ENCODE peak calls at places on chromosomes 4 and X, in eight cellular contexts. One of them, this sample, is unnamed.

GRCh38 chr4:7157666-7158065 is 34.7 kb upstream of the SORCS2 start:
- DNase-seq in gastrocnemius medialis: no peak
- DNase-seq in NB4: no peak
- DNase-seq in IMR-90: no peak
- DNase-seq in heart left ventricle: peak; percentile 51
- DNase-seq in neural progenitor cell: no peak
- DNase-seq in OCI-LY7: no peak
- DNase-seq in cardiac muscle cell: no peak
- DNase-seq in this sample: no peak

GRCh38 chr4:107561481-107561880 is 158.6 kb downstream of the PAPSS1 start:
- DNase-seq in gastrocnemius medialis: no peak
- DNase-seq in NB4: no peak
- DNase-seq in IMR-90: no peak
- DNase-seq in heart left ventricle: no peak
- DNase-seq in neural progenitor cell: no peak
- DNase-seq in OCI-LY7: no peak
- DNase-seq in cardiac muscle cell: peak; percentile 93
- DNase-seq in this sample: no peak

GRCh38 chr4:32025840-32026459 is 1305.8 kb downstream of the PCDH7 start:
- DNase-seq in gastrocnemius medialis: no peak
- DNase-seq in NB4: no peak
- DNase-seq in IMR-90: no peak
- DNase-seq in heart left ventricle: no peak
- DNase-seq in neural progenitor cell: no peak
- DNase-seq in OCI-LY7: no peak
- DNase-seq in cardiac muscle cell: peak; percentile 51
- DNase-seq in this sample: no peak

GRCh38 chr4:24473309-24473721 is 111.0 kb downstream of the DHX15 start:
- DNase-seq in gastrocnemius medialis: no peak
- DNase-seq in NB4: peak; percentile 51
- DNase-seq in IMR-90: peak; percentile 27
- DNase-seq in heart left ventricle: no peak
- DNase-seq in neural progenitor cell: peak; percentile 56
- DNase-seq in OCI-LY7: peak; percentile 13
- DNase-seq in cardiac muscle cell: peak; percentile 46
- DNase-seq in this sample: no peak

GRCh38 chr4:136007991-136008390 is 1524.3 kb downstream of the PCDH18 start:
- DNase-seq in gastrocnemius medialis: no peak
- DNase-seq in NB4: no peak
- DNase-seq in IMR-90: no peak
- DNase-seq in heart left ventricle: no peak
- DNase-seq in neural progenitor cell: no peak
- DNase-seq in OCI-LY7: no peak
- DNase-seq in cardiac muscle cell: no peak
- DNase-seq in this sample: no peak

GRCh38 chr4:6892190-6892908 is 17.3 kb upstream of the TBC1D14 start:
- DNase-seq in gastrocnemius medialis: peak; percentile 64
- DNase-seq in NB4: peak; percentile 97
- DNase-seq in IMR-90: peak; percentile 79
- DNase-seq in heart left ventricle: peak; percentile 71
- DNase-seq in neural progenitor cell: peak; percentile 72
- DNase-seq in OCI-LY7: no peak
- DNase-seq in cardiac muscle cell: peak; percentile 61
- DNase-seq in this sample: no peak

GRCh38 chr4:71713611-71714203 is 70.2 kb downstream of the GC start:
- DNase-seq in gastrocnemius medialis: no peak
- DNase-seq in NB4: peak; percentile 39
- DNase-seq in IMR-90: peak; percentile 77
- DNase-seq in heart left ventricle: no peak
- DNase-seq in neural progenitor cell: peak; percentile 23
- DNase-seq in OCI-LY7: peak; percentile 39
- DNase-seq in cardiac muscle cell: peak; percentile 83
- DNase-seq in this sample: no peak

GRCh38 chr4:90419124-90419711 is 292.0 kb downstream of the CCSER1 start:
- DNase-seq in gastrocnemius medialis: no peak
- DNase-seq in NB4: peak; percentile 42
- DNase-seq in IMR-90: peak; percentile 37
- DNase-seq in heart left ventricle: no peak
- DNase-seq in neural progenitor cell: peak; percentile 46
- DNase-seq in OCI-LY7: peak; percentile 28
- DNase-seq in cardiac muscle cell: peak; percentile 39
- DNase-seq in this sample: no peak

GRCh38 chr4:180810581-180810980 is 1432.6 kb upstream of the TENM3 start:
- DNase-seq in gastrocnemius medialis: no peak
- DNase-seq in NB4: no peak
- DNase-seq in IMR-90: no peak
- DNase-seq in heart left ventricle: no peak
- DNase-seq in neural progenitor cell: no peak
- DNase-seq in OCI-LY7: no peak
- DNase-seq in cardiac muscle cell: peak; percentile 69
- DNase-seq in this sample: no peak

GRCh38 chrX:120761810-120762209 is 113.9 kb downstream of the CT47B1 start:
- DNase-seq in gastrocnemius medialis: no peak
- DNase-seq in NB4: no peak
- DNase-seq in IMR-90: peak; percentile 5
- DNase-seq in heart left ventricle: no peak
- DNase-seq in neural progenitor cell: no peak
- DNase-seq in OCI-LY7: no peak
- DNase-seq in cardiac muscle cell: peak; percentile 71
- DNase-seq in this sample: no peak

GRCh38 chr4:141275834-141276233 is 55.1 kb downstream of the ZNF330 start:
- DNase-seq in gastrocnemius medialis: no peak
- DNase-seq in NB4: no peak
- DNase-seq in IMR-90: peak; percentile 94
- DNase-seq in heart left ventricle: no peak
- DNase-seq in neural progenitor cell: no peak
- DNase-seq in OCI-LY7: no peak
- DNase-seq in cardiac muscle cell: peak; percentile 87
- DNase-seq in this sample: no peak

GRCh38 chr4:123403205-123403604 is 6.6 kb downstream of the SPRY1 start:
- DNase-seq in gastrocnemius medialis: no peak
- DNase-seq in NB4: no peak
- DNase-seq in IMR-90: no peak
- DNase-seq in heart left ventricle: no peak
- DNase-seq in neural progenitor cell: no peak
- DNase-seq in OCI-LY7: no peak
- DNase-seq in cardiac muscle cell: no peak
- DNase-seq in this sample: no peak

GRCh38 chr4:55947912-55948725 is 626 bp upstream of the CEP135 start:
- DNase-seq in gastrocnemius medialis: no peak
- DNase-seq in NB4: peak; percentile 61
- DNase-seq in IMR-90: peak; percentile 98
- DNase-seq in heart left ventricle: no peak
- DNase-seq in neural progenitor cell: no peak
- DNase-seq in OCI-LY7: peak; percentile 76
- DNase-seq in cardiac muscle cell: peak; percentile 94
- DNase-seq in this sample: peak; percentile 43

GRCh38 chrX:150605603-150606002 is 37.2 kb downstream of the MTM1 start:
- DNase-seq in gastrocnemius medialis: no peak
- DNase-seq in NB4: no peak
- DNase-seq in IMR-90: no peak
- DNase-seq in heart left ventricle: no peak
- DNase-seq in neural progenitor cell: no peak
- DNase-seq in OCI-LY7: no peak
- DNase-seq in cardiac muscle cell: no peak
- DNase-seq in this sample: no peak

GRCh38 chr4:153426207-153426886 is 39.8 kb upstream of the TMEM131L start:
- DNase-seq in gastrocnemius medialis: no peak
- DNase-seq in NB4: no peak
- DNase-seq in IMR-90: peak; percentile 24
- DNase-seq in heart left ventricle: no peak
- DNase-seq in neural progenitor cell: no peak
- DNase-seq in OCI-LY7: peak; percentile 90
- DNase-seq in cardiac muscle cell: no peak
- DNase-seq in this sample: no peak

GRCh38 chr4:26404597-26405323 is 83.9 kb downstream of the RBPJ start:
- DNase-seq in gastrocnemius medialis: no peak
- DNase-seq in NB4: no peak
- DNase-seq in IMR-90: no peak
- DNase-seq in heart left ventricle: no peak
- DNase-seq in neural progenitor cell: no peak
- DNase-seq in OCI-LY7: no peak
- DNase-seq in cardiac muscle cell: no peak
- DNase-seq in this sample: no peak

GRCh38 chr4:81237791-81238190 is 22.8 kb upstream of the PRKG2 start:
- DNase-seq in gastrocnemius medialis: no peak
- DNase-seq in NB4: no peak
- DNase-seq in IMR-90: no peak
- DNase-seq in heart left ventricle: no peak
- DNase-seq in neural progenitor cell: no peak
- DNase-seq in OCI-LY7: no peak
- DNase-seq in cardiac muscle cell: no peak
- DNase-seq in this sample: no peak

GRCh38 chrX:107729558-107730297 is 45.9 kb downstream of the TSC22D3 start:
- DNase-seq in gastrocnemius medialis: peak; percentile 77
- DNase-seq in NB4: no peak
- DNase-seq in IMR-90: no peak
- DNase-seq in heart left ventricle: peak; percentile 72
- DNase-seq in neural progenitor cell: no peak
- DNase-seq in OCI-LY7: no peak
- DNase-seq in cardiac muscle cell: peak; percentile 54
- DNase-seq in this sample: no peak

GRCh38 chrX:154057790-154058189 is 38.1 kb upstream of the IRAK1 start:
- DNase-seq in gastrocnemius medialis: no peak
- DNase-seq in NB4: peak; percentile 45
- DNase-seq in IMR-90: no peak
- DNase-seq in heart left ventricle: no peak
- DNase-seq in neural progenitor cell: no peak
- DNase-seq in OCI-LY7: no peak
- DNase-seq in cardiac muscle cell: no peak
- DNase-seq in this sample: no peak

GRCh38 chr4:13872145-13872544 is 244.6 kb upstream of the BOD1L1 start:
- DNase-seq in gastrocnemius medialis: no peak
- DNase-seq in NB4: no peak
- DNase-seq in IMR-90: peak; percentile 59
- DNase-seq in heart left ventricle: no peak
- DNase-seq in neural progenitor cell: no peak
- DNase-seq in OCI-LY7: no peak
- DNase-seq in cardiac muscle cell: no peak
- DNase-seq in this sample: no peak

GRCh38 chrX:152869972-152870371 is 27.9 kb upstream of the ZNF185 start:
- DNase-seq in gastrocnemius medialis: no peak
- DNase-seq in NB4: no peak
- DNase-seq in IMR-90: no peak
- DNase-seq in heart left ventricle: no peak
- DNase-seq in neural progenitor cell: no peak
- DNase-seq in OCI-LY7: no peak
- DNase-seq in cardiac muscle cell: no peak
- DNase-seq in this sample: no peak
- TF ChIP-seq CTCF in gastrocnemius medialis: no peak
- TF ChIP-seq CTCF in NB4: no peak
- TF ChIP-seq CTCF in IMR-90: no peak
- TF ChIP-seq CTCF in heart left ventricle: no peak
- TF ChIP-seq CTCF in neural progenitor cell: peak; percentile 13
- TF ChIP-seq CTCF in OCI-LY7: no peak
- TF ChIP-seq CTCF in cardiac muscle cell: no peak
- TF ChIP-seq CTCF in this sample: no peak

GRCh38 chrX:40170830-40171512 is 73.2 kb upstream of the BCOR start:
- DNase-seq in gastrocnemius medialis: no peak
- DNase-seq in NB4: peak; percentile 85
- DNase-seq in IMR-90: no peak
- DNase-seq in heart left ventricle: no peak
- DNase-seq in neural progenitor cell: peak; percentile 64
- DNase-seq in OCI-LY7: peak; percentile 62
- DNase-seq in cardiac muscle cell: no peak
- DNase-seq in this sample: no peak

GRCh38 chrX:40169193-40170086 is 71.7 kb upstream of the BCOR start:
- DNase-seq in gastrocnemius medialis: no peak
- DNase-seq in NB4: peak; percentile 84
- DNase-seq in IMR-90: peak; percentile 75
- DNase-seq in heart left ventricle: peak; percentile 75
- DNase-seq in neural progenitor cell: peak; percentile 82
- DNase-seq in OCI-LY7: peak; percentile 92
- DNase-seq in cardiac muscle cell: peak; percentile 83
- DNase-seq in this sample: no peak

GRCh38 chrX:40172169-40172979 is 74.6 kb upstream of the BCOR start:
- DNase-seq in gastrocnemius medialis: no peak
- DNase-seq in NB4: peak; percentile 49
- DNase-seq in IMR-90: peak; percentile 44
- DNase-seq in heart left ventricle: peak; percentile 86
- DNase-seq in neural progenitor cell: peak; percentile 58
- DNase-seq in OCI-LY7: peak; percentile 56
- DNase-seq in cardiac muscle cell: peak; percentile 65
- DNase-seq in this sample: no peak

GRCh38 chrX:40172980-40173661 is 75.4 kb upstream of the BCOR start:
- DNase-seq in gastrocnemius medialis: no peak
- DNase-seq in NB4: no peak
- DNase-seq in IMR-90: no peak
- DNase-seq in heart left ventricle: no peak
- DNase-seq in neural progenitor cell: no peak
- DNase-seq in OCI-LY7: peak; percentile 10
- DNase-seq in cardiac muscle cell: no peak
- DNase-seq in this sample: no peak

DNA sequence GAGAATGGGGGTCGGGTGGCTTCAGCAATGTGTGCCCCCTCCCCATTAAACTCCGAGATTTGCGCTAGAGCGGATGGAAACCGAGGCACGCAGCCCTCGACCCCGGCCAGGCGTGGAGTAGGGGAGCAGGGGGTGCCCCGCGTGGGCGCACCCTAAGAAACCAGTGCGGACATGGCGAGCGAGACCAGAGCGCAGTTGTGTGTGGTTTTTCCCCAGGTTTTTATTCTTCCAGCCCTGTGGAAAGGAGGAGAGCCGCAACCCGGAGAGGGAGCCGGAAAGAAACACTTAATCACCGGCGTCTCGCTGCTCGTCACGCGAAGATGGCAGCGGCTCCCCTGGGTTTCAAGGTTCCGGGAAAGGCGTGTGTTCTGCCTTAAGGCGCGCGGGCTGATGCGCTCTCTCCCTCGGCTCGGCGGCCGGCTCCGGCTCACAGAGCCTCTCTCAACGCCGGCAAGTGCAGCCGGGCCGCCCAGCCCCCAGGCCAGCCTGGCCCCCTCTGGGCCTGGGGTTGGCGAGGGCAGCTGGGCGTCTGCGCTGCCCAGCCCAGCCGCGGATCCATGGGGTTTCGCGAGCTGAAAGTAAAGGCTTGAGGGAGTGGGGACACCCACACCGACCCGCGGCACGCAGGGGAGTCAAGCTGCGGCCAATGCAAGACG is 73.9 kb upstream of the BCOR start:
- DNase-seq in gastrocnemius medialis: no peak
- DNase-seq in NB4: peak; percentile 71
- DNase-seq in IMR-90: no peak
- DNase-seq in heart left ventricle: peak; percentile 54
- DNase-seq in neural progenitor cell: peak; percentile 64
- DNase-seq in OCI-LY7: peak; percentile 66
- DNase-seq in cardiac muscle cell: peak; percentile 53
- DNase-seq in this sample: no peak
- H3K4me3 ChIP-seq in gastrocnemius medialis: peak overlapping the region; percentile 62
- H3K4me3 ChIP-seq in NB4: peak overlapping the region; percentile 50
- H3K4me3 ChIP-seq in IMR-90: peak overlapping the region; percentile 40
- H3K4me3 ChIP-seq in heart left ventricle: no peak overlapping the region
- H3K4me3 ChIP-seq in neural progenitor cell: peak overlapping the region; percentile 44
- H3K4me3 ChIP-seq in OCI-LY7: peak overlapping the region; percentile 74
- H3K4me3 ChIP-seq in cardiac muscle cell: peak overlapping the region; percentile 26
- H3K4me3 ChIP-seq in this sample: peak overlapping the region; percentile 62

GRCh38 chr4:173536808-173537429 is 6.9 kb upstream of the HAND2 start:
- DNase-seq in gastrocnemius medialis: no peak
- DNase-seq in NB4: no peak
- DNase-seq in IMR-90: no peak
- DNase-seq in heart left ventricle: no peak
- DNase-seq in neural progenitor cell: peak; percentile 87
- DNase-seq in OCI-LY7: no peak
- DNase-seq in cardiac muscle cell: no peak
- DNase-seq in this sample: no peak
- TF ChIP-seq CTCF in gastrocnemius medialis: no peak
- TF ChIP-seq CTCF in NB4: peak; percentile 10
- TF ChIP-seq CTCF in IMR-90: no peak
- TF ChIP-seq CTCF in heart left ventricle: no peak
- TF ChIP-seq CTCF in neural progenitor cell: peak; percentile 67
- TF ChIP-seq CTCF in OCI-LY7: peak; percentile 48
- TF ChIP-seq CTCF in cardiac muscle cell: no peak
- TF ChIP-seq CTCF in this sample: peak; percentile 27

GRCh38 chr4:165331316-165331715 is 3.8 kb downstream of the MSMO1 start:
- DNase-seq in gastrocnemius medialis: no peak
- DNase-seq in NB4: no peak
- DNase-seq in IMR-90: no peak
- DNase-seq in heart left ventricle: no peak
- DNase-seq in neural progenitor cell: no peak
- DNase-seq in OCI-LY7: peak; percentile 29
- DNase-seq in cardiac muscle cell: no peak
- DNase-seq in this sample: no peak
- H3K4me3 ChIP-seq in gastrocnemius medialis: no peak overlapping the region
- H3K4me3 ChIP-seq in NB4: peak overlapping the region; percentile 96
- H3K4me3 ChIP-seq in IMR-90: no peak overlapping the region
- H3K4me3 ChIP-seq in heart left ventricle: no peak overlapping the region
- H3K4me3 ChIP-seq in neural progenitor cell: peak overlapping the region; percentile 89
- H3K4me3 ChIP-seq in OCI-LY7: peak overlapping the region; percentile 90
- H3K4me3 ChIP-seq in cardiac muscle cell: peak overlapping the region; percentile 62
- H3K4me3 ChIP-seq in this sample: peak overlapping the region; percentile 97